ENCODE peak calls at places on chromosomes 13 and 19, in nine cellular contexts. K is AG04450, Y is left ventricle myocardium inferior, E is Caco-2, I is A549, H is stomach, X is lower leg skin, N is thyroid gland, Z is fibroblast of pulmonary artery. M is an unnamed sample.

GRCh38 chr13:113123226-113124150 is 889 bp downstream of the F10 start:
- DNase-seq in Z (no peak), N (no peak), I (no peak), H (no peak), Y (no peak), E (no peak), X (peak), K (no peak), M (no peak)

GRCh38 chr13:20188649-20189553 is 3.8 kb downstream of the GJB2 start:
- DNase-seq in K (no peak), Z (no peak), X (no peak), N (no peak), I (no peak), E (no peak), H (no peak), Y (no peak), M (no peak)

GRCh38 chr19:30064021-30064699 is 122.1 kb downstream of the URI1 start:
- DNase-seq in I (no peak), E (no peak), N (no peak), H (no peak), Z (no peak), X (peak), Y (no peak), K (no peak), M (no peak)

GRCh38 chr13:29676535-29676934 is 81.0 kb upstream of the SLC7A1 start:
- DNase-seq in N (no peak), Z (peak), K (no peak), X (no peak), I (no peak), H (no peak), Y (no peak), E (no peak), M (peak)

GRCh38 chr13:103876571-103876970 is 810.4 kb upstream of the SLC10A2 start:
- DNase-seq in E (no peak), Z (peak), N (no peak), H (no peak), X (no peak), Y (no peak), K (no peak), I (no peak), M (no peak)

GRCh38 chr19:19672816-19673215 is 4.2 kb downstream of the ZNF101 start:
- DNase-seq in E (no peak), N (no peak), K (no peak), Y (no peak), Z (no peak), X (no peak), H (no peak), I (no peak), M (no peak)

GRCh38 chr13:111270126-111270525 is 50.3 kb upstream of the TEX29 start:
- DNase-seq in K (no peak), N (no peak), E (no peak), H (no peak), X (no peak), I (no peak), Z (no peak), Y (no peak), M (no peak)

GRCh38 chr13:74117207-74117705 is 16.9 kb downstream of the KLF12 start:
- DNase-seq in Y (no peak), I (no peak), X (no peak), H (no peak), E (no peak), Z (no peak), N (no peak), K (no peak), M (no peak)

GRCh38 chr19:30111051-30111450 is 169.0 kb downstream of the URI1 start:
- DNase-seq in X (no peak), I (no peak), N (no peak), Y (no peak), K (no peak), H (no peak), E (no peak), Z (no peak), M (no peak)

GRCh38 chr13:90552702-90553101 is 794.8 kb upstream of the MIR17HG start:
- DNase-seq in I (no peak), Z (no peak), E (no peak), K (no peak), X (no peak), H (no peak), Y (no peak), N (no peak), M (no peak)

GRCh38 chr19:49056101-49056901 is 1.2 kb downstream of the CGB7 start:
- DNase-seq in Z (peak), E (peak), N (peak), Y (peak), K (no peak), H (peak), I (peak), X (peak), M (no peak)

GRCh38 chr13:76884571-76885202 is 1.5 kb downstream of the KCTD12 start:
- DNase-seq in H (no peak), E (no peak), Y (no peak), I (no peak), K (no peak), Z (peak), X (no peak), N (peak), M (no peak)

GRCh38 chr13:50403311-50403710 is 388.1 kb downstream of the KCNRG start:
- DNase-seq in X (no peak), H (peak), K (no peak), Z (no peak), Y (no peak), I (no peak), N (peak), E (no peak), M (no peak)

GRCh38 chr13:92413452-92413851 is 813.2 kb upstream of the GPC6 start:
- DNase-seq in Y (no peak), N (no peak), E (no peak), Z (no peak), X (no peak), I (no peak), H (no peak), K (no peak), M (no peak)

GRCh38 chr13:101204270-101205011 is 211.9 kb downstream of the NALCN start:
- DNase-seq in Y (no peak), N (no peak), E (no peak), H (no peak), X (no peak), Z (no peak), K (no peak), I (no peak), M (peak)

GRCh38 chr13:33017410-33017929 is 1.2 kb downstream of the KL start:
- DNase-seq in X (peak), Y (peak), Z (peak), E (peak), H (peak), N (peak), K (no peak), I (peak), M (peak)

GRCh38 chr19:13164370-13165090 is 14.3 kb downstream of the IER2 start:
- DNase-seq in N (peak), Z (peak), Y (peak), X (peak), I (no peak), E (peak), K (no peak), H (peak), M (no peak)

GRCh38 chr13:95784161-95784880 is 107.4 kb downstream of the DNAJC3 start:
- DNase-seq in X (no peak), Y (no peak), I (peak), H (no peak), K (peak), Z (peak), N (no peak), E (no peak), M (peak)

GRCh38 chr19:756232-756631 is 5.3 kb downstream of the MISP start:
- DNase-seq in E (peak), Z (peak), Y (no peak), N (no peak), X (no peak), H (no peak), K (no peak), I (peak), M (no peak)

GRCh38 chr19:48560095-48560530 is 8.1 kb downstream of the SULT2B1 start:
- DNase-seq in E (peak), Y (no peak), K (no peak), N (no peak), X (no peak), H (no peak), Z (no peak), I (no peak), M (no peak)

GRCh38 chr13:105207586-105208293 is 1327.7 kb downstream of the EFNB2 start:
- DNase-seq in E (no peak), N (no peak), Z (no peak), Y (no peak), I (no peak), K (no peak), H (no peak), X (no peak), M (no peak)

GRCh38 chr13:114121496-114122466 is 10.6 kb downstream of the RASA3 start:
- DNase-seq in X (no peak), Z (no peak), I (no peak), E (peak), H (no peak), K (no peak), N (no peak), Y (no peak), M (no peak)

GRCh38 chr13:30734434-30734833 is 909 bp upstream of the ALOX5AP start:
- DNase-seq in Z (no peak), X (no peak), I (no peak), H (no peak), N (no peak), Y (no peak), K (peak), E (no peak), M (no peak)

GRCh38 chr19:46495789-46496099 is at the start of gene PNMA8B:
- DNase-seq in N (peak), H (no peak), Y (peak), I (no peak), Z (peak), E (no peak), X (no peak), K (no peak), M (no peak)

GRCh38 chr13:39411501-39411900 is 191.5 kb downstream of the LHFPL6 start:
- DNase-seq in K (no peak), E (no peak), Y (no peak), X (no peak), Z (no peak), H (no peak), I (no peak), N (no peak), M (no peak)

GRCh38 chr19:31330761-31331160 is 18.5 kb downstream of the TSHZ3 start:
- DNase-seq in Z (no peak), H (peak), Y (no peak), I (no peak), E (no peak), X (no peak), N (no peak), K (no peak), M (no peak)

GRCh38 chr13:34502011-34502410 is 440.1 kb upstream of the NBEA start:
- DNase-seq in Y (no peak), N (no peak), X (no peak), K (no peak), Z (no peak), I (no peak), H (no peak), E (no peak), M (no peak)

GRCh38 chr13:85879014-85879413 is 79.8 kb upstream of the SLITRK6 start:
- DNase-seq in H (no peak), N (no peak), X (no peak), K (no peak), I (no peak), Z (no peak), Y (no peak), E (no peak), M (no peak)

GRCh38 chr13:37241786-37242185 is 136.3 kb upstream of the CSNK1A1L start:
- DNase-seq in E (no peak), H (no peak), X (no peak), K (no peak), Y (no peak), N (no peak), I (no peak), Z (peak), M (peak)

GRCh38 chr13:93147946-93148345 is 78.7 kb upstream of the GPC6 start:
- DNase-seq in K (no peak), E (no peak), H (no peak), X (no peak), Z (no peak), N (no peak), Y (no peak), I (no peak), M (no peak)

GRCh38 chr19:48539503-48540096 is 12.4 kb upstream of the SULT2B1 start:
- DNase-seq in H (peak), Z (peak), E (no peak), X (no peak), I (peak), K (no peak), Y (no peak), N (peak), M (no peak)

GRCh38 chr13:54965881-54966280 is 1937.3 kb downstream of the OLFM4 start:
- DNase-seq in H (no peak), K (no peak), N (no peak), X (no peak), Z (no peak), I (no peak), Y (no peak), E (no peak), M (peak)

GRCh38 chr19:3369337-3370213 is 3.2 kb downstream of the NFIC start:
- DNase-seq in H (peak), N (peak), X (no peak), E (no peak), Y (peak), I (no peak), K (no peak), Z (peak), M (no peak)

GRCh38 chr19:49896863-49897621 is at the start of gene IL4I1:
- DNase-seq in Z (peak), K (no peak), X (no peak), E (no peak), H (no peak), I (no peak), N (no peak), Y (no peak), M (no peak)

GRCh38 chr13:86882835-86883234 is 788.3 kb upstream of the SLITRK5 start:
- DNase-seq in H (no peak), K (no peak), Y (no peak), E (no peak), Z (no peak), N (no peak), I (no peak), X (no peak), M (no peak)

GRCh38 chr13:88926890-88927502 is 1255.8 kb downstream of the SLITRK5 start:
- DNase-seq in X (peak), E (no peak), K (no peak), Y (no peak), I (no peak), N (no peak), H (no peak), Z (no peak), M (no peak)

GRCh38 chr13:113840541-113841354 is 23.1 kb downstream of the GAS6 start:
- DNase-seq in N (peak), E (no peak), Z (no peak), Y (peak), X (no peak), K (no peak), H (no peak), I (no peak), M (no peak)

GRCh38 chr13:50645092-50645491 is 198.4 kb downstream of the DLEU7 start:
- DNase-seq in Y (no peak), N (no peak), H (no peak), E (no peak), X (no peak), K (no peak), Z (peak), I (no peak), M (no peak)

GRCh38 chr19:15222738-15223648 is 9.3 kb downstream of the EPHX3 start:
- DNase-seq in Y (peak), Z (peak), I (peak), N (peak), K (peak), H (peak), E (peak), X (peak), M (peak)
- H3K4me3 ChIP-seq in Y (peak), Z (peak), I (peak), N (peak), K (peak), H (peak), E (peak), X (peak), M (peak)

GRCh38 chr13:98773053-98773452 is 20.6 kb upstream of the SLC15A1 start:
- DNase-seq in E (no peak), I (no peak), X (no peak), K (no peak), Y (no peak), N (no peak), Z (no peak), H (no peak), M (no peak)
- TF ChIP-seq CTCF in E (no peak), I (no peak), X (no peak), K (no peak), Y (no peak), N (no peak), Z (no peak), H (no peak), M (no peak)

GRCh38 chr19:34363930-34364329 is 1.1 kb upstream of the GPI start:
- DNase-seq in Z (no peak), E (no peak), H (no peak), K (no peak), X (no peak), Y (no peak), I (no peak), N (no peak), M (no peak)
- H3K4me3 ChIP-seq in Z (no peak), E (no peak), H (no peak), K (no peak), X (no peak), Y (no peak), I (no peak), N (no peak), M (no peak)

GRCh38 chr19:5545051-5545450 is 22.7 kb downstream of the TINCR start:
- DNase-seq in Y (no peak), H (no peak), E (no peak), I (no peak), N (no peak), X (no peak), K (no peak), Z (no peak), M (no peak)
- TF ChIP-seq CTCF in Y (no peak), H (no peak), E (no peak), I (no peak), N (no peak), X (no peak), K (no peak), Z (no peak), M (no peak)

DNA sequence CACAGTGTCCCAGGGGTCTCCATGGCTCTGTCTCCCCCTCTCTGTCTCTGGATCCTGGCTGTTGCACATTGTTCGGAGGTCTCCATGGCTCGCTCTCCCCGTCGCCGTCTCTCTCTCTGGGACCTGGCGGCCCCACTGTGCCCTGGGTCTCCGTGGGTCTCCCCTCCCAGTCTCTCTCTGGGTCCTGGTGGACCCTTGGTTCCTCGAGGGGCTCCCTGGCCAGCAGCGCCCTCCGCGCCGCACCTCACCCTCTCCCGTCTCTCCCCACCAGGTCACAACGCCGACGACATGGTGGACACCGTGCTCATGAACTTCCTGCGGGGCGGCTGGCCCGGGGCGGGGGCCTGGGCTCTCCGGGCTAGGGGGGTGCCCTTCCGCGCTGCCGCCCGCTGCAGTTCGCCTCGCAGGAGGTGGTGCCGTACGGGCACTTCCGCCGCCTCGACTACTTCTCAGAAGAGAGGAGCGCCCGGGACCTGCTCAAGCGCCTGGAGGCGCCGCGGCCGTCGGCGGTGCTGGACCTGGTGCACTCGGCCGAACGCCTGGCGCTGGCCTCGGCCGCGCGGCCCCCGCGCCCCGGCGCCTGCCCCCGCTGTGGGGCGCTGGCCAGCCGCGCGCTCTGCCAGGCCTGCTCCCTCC is 29.1 kb downstream of the SIGLEC5 start:
- DNase-seq in I (no peak), N (no peak), E (no peak), H (no peak), X (no peak), K (no peak), Y (no peak), Z (no peak), M (no peak)
- H3K4me3 ChIP-seq in I (no peak), N (no peak), E (no peak), H (no peak), X (no peak), K (no peak), Y (no peak), Z (no peak), M (no peak)

GRCh38 chr19:40598918-40599307 is 2.3 kb upstream of the LTBP4 start:
- DNase-seq in Y (no peak), Z (no peak), E (no peak), H (no peak), I (no peak), X (peak), N (no peak), K (no peak), M (no peak)
- TF ChIP-seq CTCF in Y (no peak), Z (no peak), E (no peak), H (no peak), I (no peak), X (no peak), N (no peak), K (no peak), M (no peak)

GRCh38 chr13:57630661-57631606 is 610 bp upstream of the PCDH17 start:
- DNase-seq in X (no peak), K (no peak), Y (no peak), E (no peak), Z (no peak), H (no peak), N (peak), I (no peak), M (peak)
- H3K4me3 ChIP-seq in X (peak), K (peak), Y (peak), E (no peak), Z (peak), H (peak), N (peak), I (peak), M (peak)

GRCh38 chr19:2199215-2199614 is 35.5 kb downstream of the DOT1L start:
- DNase-seq in Y (no peak), N (no peak), E (no peak), K (no peak), I (peak), X (no peak), H (no peak), Z (no peak), M (no peak)
- TF ChIP-seq CTCF in Y (peak), N (no peak), E (no peak), K (peak), I (no peak), X (no peak), H (no peak), Z (peak), M (peak)

GRCh38 chr13:46633416-46633815 is 80.4 kb downstream of the LRCH1 start:
- DNase-seq in N (no peak), Z (peak), H (no peak), E (no peak), X (no peak), Y (no peak), I (no peak), K (peak), M (peak)
- H3K4me3 ChIP-seq in N (no peak), Z (no peak), H (no peak), E (no peak), X (no peak), Y (no peak), I (no peak), K (no peak), M (no peak)

DNA sequence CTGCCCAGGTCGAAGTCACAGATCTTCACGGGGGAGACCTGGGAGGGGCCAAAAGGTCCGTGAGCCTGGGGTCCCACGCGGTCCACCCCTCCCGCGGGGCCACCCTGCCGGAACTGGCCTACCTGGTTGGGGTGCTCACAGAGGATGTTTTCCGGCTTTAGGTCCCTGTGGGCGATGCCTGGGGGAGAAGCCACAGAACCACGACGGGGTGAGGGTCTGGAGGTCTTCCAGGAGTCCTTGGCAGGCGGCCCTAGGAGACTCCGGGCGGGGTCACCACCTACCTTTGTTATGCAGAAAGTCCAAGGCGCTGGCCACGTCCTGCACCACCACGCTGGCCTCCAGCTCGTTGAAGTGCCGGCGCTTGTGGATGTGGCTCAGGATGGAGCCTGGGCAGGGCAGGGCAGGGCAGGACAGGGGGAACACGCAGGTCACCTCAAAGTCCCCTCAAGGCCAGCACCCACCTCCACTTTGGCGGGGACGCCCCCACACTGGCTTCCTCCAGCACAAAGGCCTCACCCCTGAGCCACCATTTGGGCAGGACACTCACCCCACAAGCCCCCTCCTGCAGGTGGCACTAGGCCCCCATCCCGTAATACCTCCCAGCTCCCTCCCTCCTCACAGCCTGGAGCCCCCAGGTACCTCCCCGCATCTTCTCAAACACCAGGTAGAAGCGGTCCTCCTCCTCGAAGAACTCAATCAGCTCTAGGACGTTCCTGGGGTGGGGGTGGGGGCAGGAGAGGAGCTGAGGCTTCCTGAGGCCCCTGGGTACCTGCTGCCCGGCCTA is 8.4 kb downstream of the MKNK2 start:
- DNase-seq in K (no peak), I (no peak), Z (no peak), E (no peak), N (peak), Y (no peak), X (peak), H (peak), M (no peak)
- TF ChIP-seq CTCF in K (no peak), I (no peak), Z (no peak), E (no peak), N (no peak), Y (no peak), X (no peak), H (no peak), M (no peak)

M was measured in astrocyte of the cerebellum.